ENCODE peak calls at places on chromosomes 1 and 21, in five cellular contexts. D is GM12865; C is fibroblast of mammary gland; U is thoracic aorta; L is CD8-positive, alpha-beta T cell. H is an unnamed sample.

GRCh38 chr1:39266269-39266668 is 61.8 kb downstream of the MACF1 start:
- DNase-seq in D (peak), C (peak), U (no peak), L (no peak), H (no peak)

GRCh38 chr1:31910933-31911332 is 27.2 kb downstream of the PTP4A2 start:
- DNase-seq in D (peak), C (peak), U (no peak), L (no peak), H (no peak)

GRCh38 chr1:106699436-106699835 is 357.0 kb upstream of the PRMT6 start:
- DNase-seq in D (no peak), C (peak), U (no peak), L (no peak), H (no peak)

GRCh38 chr1:6603424-6603850 is 768 bp upstream of the KLHL21 start:
- DNase-seq in D (peak), C (peak), U (no peak), L (peak), H (peak)

GRCh38 chr1:225771661-225772322 is 5.8 kb upstream of the SRP9 start:
- DNase-seq in D (no peak), C (no peak), U (no peak), L (no peak), H (no peak)

GRCh38 chr1:170010443-170010842 is 64.1 kb downstream of the KIFAP3 start:
- DNase-seq in D (peak), C (peak), U (no peak), L (no peak), H (peak)

GRCh38 chr21:45979141-45979631 is 2.4 kb upstream of the COL6A1 start:
- DNase-seq in D (no peak), C (peak), U (no peak), L (no peak), H (no peak)

GRCh38 chr1:115135681-115136080 is 46.4 kb upstream of the TSPAN2 start:
- DNase-seq in D (no peak), C (peak), U (no peak), L (no peak), H (no peak)

GRCh38 chr1:94783342-94784264 is 36.6 kb upstream of the SLC44A3 start:
- DNase-seq in D (no peak), C (peak), U (peak), L (no peak), H (peak)

GRCh38 chr1:106037526-106037925 is 1018.9 kb upstream of the PRMT6 start:
- DNase-seq in D (no peak), C (no peak), U (no peak), L (no peak), H (no peak)

GRCh38 chr1:64172458-64172983 is 30.9 kb upstream of the UBE2U start:
- DNase-seq in D (peak), C (peak), U (no peak), L (no peak), H (no peak)

GRCh38 chr1:172824199-172824598 is 165.3 kb downstream of the FASLG start:
- DNase-seq in D (no peak), C (peak), U (no peak), L (no peak), H (peak)

GRCh38 chr1:54239041-54239410 is 39.1 kb downstream of the MRPL37 start:
- DNase-seq in D (no peak), C (no peak), U (no peak), L (no peak), H (no peak)

GRCh38 chr1:29177022-29177705 is 4.5 kb downstream of the SRSF4 start:
- DNase-seq in D (no peak), C (peak), U (no peak), L (no peak), H (no peak)

GRCh38 chr1:151993734-151994496 is at the start of gene S100A10:
- DNase-seq in D (peak), C (peak), U (peak), L (peak), H (no peak)

GRCh38 chr1:160238408-160238807 is 23.9 kb downstream of the DCAF8 start:
- DNase-seq in D (no peak), C (no peak), U (no peak), L (no peak), H (no peak)

GRCh38 chr1:94063379-94063778 is 57.6 kb downstream of the ABCA4 start:
- DNase-seq in D (no peak), C (peak), U (no peak), L (no peak), H (no peak)

GRCh38 chr1:214584805-214585766 is 17.9 kb upstream of the CENPF start:
- DNase-seq in D (peak), C (peak), U (no peak), L (no peak), H (no peak)

GRCh38 chr1:82818596-82818995 is 1017.9 kb downstream of the ADGRL2 start:
- DNase-seq in D (no peak), C (no peak), U (no peak), L (no peak), H (no peak)

GRCh38 chr1:37606481-37607263 is 10.9 kb upstream of the GNL2 start:
- DNase-seq in D (no peak), C (peak), U (no peak), L (no peak), H (no peak)

GRCh38 chr21:35323947-35324346 is 274.8 kb upstream of the RUNX1 start:
- DNase-seq in D (no peak), C (peak), U (no peak), L (no peak), H (no peak)

GRCh38 chr1:230157409-230158390 is 90.7 kb downstream of the GALNT2 start:
- DNase-seq in D (no peak), C (no peak), U (no peak), L (no peak), H (no peak)

GRCh38 chr21:39137248-39138186 is 45.7 kb downstream of the PSMG1 start:
- DNase-seq in D (no peak), C (peak), U (no peak), L (no peak), H (no peak)

GRCh38 chr1:200445213-200445612 is 35.4 kb upstream of the ZNF281 start:
- DNase-seq in D (no peak), C (peak), U (no peak), L (no peak), H (no peak)

GRCh38 chr1:147740391-147740790 is 20.0 kb downstream of the GJA5 start:
- DNase-seq in D (no peak), C (no peak), U (no peak), L (no peak), H (no peak)

GRCh38 chr1:69523032-69523431 is 44.7 kb upstream of the LRRC7 start:
- DNase-seq in D (no peak), C (peak), U (no peak), L (no peak), H (peak)

GRCh38 chr21:38820471-38821239 is 14.9 kb downstream of the ETS2 start:
- DNase-seq in D (no peak), C (no peak), U (no peak), L (no peak), H (no peak)

GRCh38 chr1:3229081-3229725 is 160.2 kb downstream of the PRDM16 start:
- DNase-seq in D (no peak), C (no peak), U (no peak), L (no peak), H (no peak)

GRCh38 chr1:209534496-209535250 is 48.8 kb upstream of the CAMK1G start:
- DNase-seq in D (no peak), C (no peak), U (no peak), L (no peak), H (no peak)
- TF ChIP-seq CTCF in D (no peak), C (no peak), U (no peak), L (no peak), H (no peak)

GRCh38 chr1:233566886-233567285 is 47.0 kb upstream of the KCNK1 start:
- DNase-seq in D (no peak), C (no peak), U (no peak), L (no peak), H (no peak)
- H3K4me3 ChIP-seq in D (no peak), C (no peak), U (no peak), L (no peak), H (no peak)

DNA sequence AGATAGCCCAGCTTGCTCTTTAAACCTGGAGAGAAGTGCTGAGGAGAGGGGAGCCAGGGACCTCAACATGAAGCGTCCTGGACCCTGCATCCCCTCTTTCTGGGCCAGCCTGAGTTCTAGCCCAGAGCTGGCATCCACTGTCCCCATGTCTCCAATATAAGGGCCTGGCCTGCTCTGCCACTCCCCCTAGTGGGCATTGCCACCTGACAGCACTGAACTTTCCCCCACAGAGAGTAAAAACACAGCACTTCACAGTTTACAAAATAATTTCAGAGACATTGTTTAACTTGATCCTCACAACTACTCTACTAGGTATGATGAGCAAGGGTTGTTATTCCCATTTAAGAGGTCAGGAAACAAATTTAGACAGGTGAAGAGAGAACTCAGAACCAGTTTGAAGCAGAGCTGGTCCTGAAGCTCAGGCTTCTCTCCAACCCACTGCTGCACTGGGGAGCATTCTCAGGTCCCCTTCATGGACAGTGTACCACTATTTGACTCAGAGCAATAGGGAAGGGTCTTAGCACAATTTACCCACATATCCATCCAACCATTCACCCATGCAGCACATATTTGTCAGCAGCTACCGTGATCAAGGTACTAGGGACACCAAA is 151.2 kb downstream of the DMRTA2 start:
- DNase-seq in D (peak), C (peak), U (no peak), L (no peak), H (no peak)
- TF ChIP-seq CTCF in D (peak), C (peak), U (peak), L (no peak), H (peak)

GRCh38 chr1:27049607-27050006 is 37.0 kb upstream of the TENT5B start:
- DNase-seq in D (peak), C (no peak), U (no peak), L (no peak), H (no peak)

GRCh38 chr1:27042670-27043069 is 30.0 kb upstream of the TENT5B start:
- DNase-seq in D (no peak), C (no peak), U (no peak), L (no peak), H (no peak)

GRCh38 chr1:27049127-27049526 is 36.5 kb upstream of the TENT5B start:
- DNase-seq in D (no peak), C (no peak), U (no peak), L (no peak), H (no peak)

GRCh38 chr1:27045973-27046558 is 33.4 kb upstream of the TENT5B start:
- DNase-seq in D (peak), C (peak), U (no peak), L (peak), H (peak)

DNA sequence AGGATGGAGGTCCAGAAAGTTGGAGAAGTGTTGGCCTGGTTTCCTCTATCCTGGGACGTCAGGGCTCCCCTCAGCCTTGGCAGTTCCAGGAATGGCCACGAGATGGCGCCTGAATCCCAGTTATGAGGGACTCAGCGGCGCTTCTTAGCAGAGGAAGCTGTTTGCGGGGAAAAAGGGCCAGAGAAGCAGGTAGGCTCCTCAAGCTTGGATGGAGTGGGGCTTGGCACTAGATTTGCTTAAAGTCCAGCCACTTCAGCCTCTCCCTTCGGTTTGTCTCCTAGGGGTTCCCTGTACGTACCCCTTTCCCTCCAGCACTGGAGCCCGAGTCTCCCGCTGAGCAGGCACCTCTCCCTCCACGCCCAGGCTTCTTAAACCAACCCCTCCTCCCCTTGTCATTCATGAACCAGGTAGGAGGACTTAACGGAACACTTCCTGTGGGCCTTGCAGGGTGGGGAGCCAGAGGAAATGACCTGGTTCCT is 32.0 kb upstream of the TENT5B start:
- DNase-seq in D (peak), C (peak), U (peak), L (peak), H (peak)
- H3K4me3 ChIP-seq in D (no peak), C (no peak), U (peak), L (peak), H (no peak)

GRCh38 chr1:65429806-65430205 is 9.3 kb downstream of the LEPR start:
- DNase-seq in D (no peak), C (peak), U (no peak), L (no peak), H (peak)

GRCh38 chr1:65432918-65433317 is 12.4 kb downstream of the LEPR start:
- DNase-seq in D (no peak), C (no peak), U (no peak), L (no peak), H (no peak)

GRCh38 chr1:65434255-65434654 is 13.8 kb downstream of the LEPR start:
- DNase-seq in D (no peak), C (no peak), U (no peak), L (no peak), H (no peak)

GRCh38 chr1:65429078-65429477 is 8.6 kb downstream of the LEPR start:
- DNase-seq in D (no peak), C (no peak), U (no peak), L (no peak), H (no peak)

DNA sequence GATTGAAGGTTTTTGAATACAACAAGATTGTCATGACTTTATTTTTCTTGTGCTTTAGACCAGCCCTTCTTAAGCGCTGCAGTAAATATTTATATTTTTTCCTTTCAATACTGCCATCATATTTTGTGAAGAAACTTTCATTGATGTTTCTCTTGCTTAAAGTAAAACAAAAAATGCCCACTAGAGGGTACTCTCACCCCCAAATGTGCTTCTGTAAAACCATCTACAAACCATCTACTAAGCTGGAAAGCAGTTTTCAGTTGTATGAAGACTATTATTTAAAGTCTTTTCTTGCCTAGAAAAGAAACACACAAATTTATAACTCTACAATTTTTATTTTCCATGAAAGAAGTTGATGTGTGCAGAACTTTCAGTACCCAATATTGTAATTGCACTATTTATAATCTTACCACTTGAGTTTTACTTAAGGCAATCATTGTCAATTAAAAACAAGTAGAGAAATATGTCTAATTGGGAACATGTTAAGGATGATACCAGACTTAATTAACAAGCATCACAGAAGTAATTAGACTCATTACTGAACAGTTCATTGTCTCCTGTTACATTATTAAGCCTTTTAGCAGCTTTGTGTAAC is 10.7 kb downstream of the LEPR start:
- DNase-seq in D (peak), C (peak), U (no peak), L (no peak), H (peak)
- TF ChIP-seq CTCF in D (peak), C (peak), U (peak), L (peak), H (peak)

GRCh38 chr1:156077430-156077760 is 4.9 kb downstream of the MEX3A start:
- DNase-seq in D (no peak), C (no peak), U (no peak), L (no peak), H (no peak)
- H3K4me3 ChIP-seq in D (no peak), C (no peak), U (no peak), L (no peak), H (no peak)